ENCODE peak calls at places on chromosomes 5 and 9, in four cellular contexts. L is PC-3, G is HCT116, T is SK-N-SH. U is an unnamed sample.

GRCh38 chr9:133166392-133166791 is 2.7 kb upstream of the GBGT1 start:
- DNase-seq in T (no peak), L (no peak), G (no peak), U (no peak)

GRCh38 chr5:27598576-27598975 is 560.2 kb upstream of the CDH9 start:
- DNase-seq in G (no peak), T (no peak), L (no peak), U (no peak)

GRCh38 chr5:149205625-149206523 is 64.6 kb downstream of the ABLIM3 start:
- DNase-seq in L (peak; percentile 48), G (no peak), T (no peak), U (no peak)

GRCh38 chr5:14665110-14665822 is 748 bp downstream of the OTULIN start:
- DNase-seq in L (peak; percentile 59), G (no peak), T (peak; percentile 53), U (peak; percentile 71)

GRCh38 chr9:136028760-136029470 is 66.2 kb downstream of the NACC2 start:
- DNase-seq in G (no peak), T (no peak), L (no peak), U (no peak)

GRCh38 chr5:99674086-99674485 is 745.3 kb upstream of the CHD1 start:
- DNase-seq in L (no peak), G (no peak), T (no peak), U (no peak)

GRCh38 chr9:519579-519978 is 304.9 kb downstream of the DOCK8 start:
- DNase-seq in L (no peak), G (no peak), T (no peak), U (no peak)

GRCh38 chr9:110626109-110626829 is 42.3 kb upstream of the MUSK start:
- DNase-seq in G (no peak), T (no peak), L (peak; percentile 56), U (no peak)

GRCh38 chr9:115674091-115674490 is 479.5 kb upstream of the PAPPA start:
- DNase-seq in L (no peak), G (no peak), T (no peak), U (no peak)

DNA sequence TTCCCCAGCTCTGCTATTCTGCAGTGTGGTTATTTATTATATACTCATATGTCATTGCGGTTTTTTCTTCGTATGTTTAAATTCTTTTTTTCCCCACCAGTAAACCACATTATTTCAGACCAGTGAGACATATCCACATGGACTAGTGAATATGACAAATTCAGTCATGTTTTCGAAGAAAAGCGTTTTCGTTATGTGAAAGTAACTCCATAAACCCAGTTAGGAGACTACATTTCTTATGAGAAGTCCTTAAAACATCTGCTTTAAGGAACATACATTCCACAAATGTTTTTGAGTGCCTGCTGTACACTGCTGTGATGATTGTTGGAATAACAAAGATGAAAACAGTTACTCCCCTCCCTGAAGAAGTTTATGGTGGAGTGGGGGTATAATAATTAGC is 591.8 kb upstream of the CLINT1 start:
- DNase-seq in L (no peak), T (no peak), G (no peak), U (no peak)
- H3K4me3 ChIP-seq in L (no peak overlapping the region), T (no peak overlapping the region), G (no peak overlapping the region), U (no peak overlapping the region)

GRCh38 chr5:81234801-81235200 is 1.7 kb downstream of the CKMT2 start:
- DNase-seq in T (no peak), L (no peak), G (no peak), U (no peak)

GRCh38 chr5:81233080-81233634 is at the start of gene CKMT2:
- DNase-seq in G (no peak), L (no peak), T (no peak), U (peak; percentile 81)

GRCh38 chr5:81230429-81230828 is 2.7 kb upstream of the CKMT2 start:
- DNase-seq in T (no peak), G (no peak), L (no peak), U (no peak)

GRCh38 chr5:81234299-81234698 is 1.2 kb downstream of the CKMT2 start:
- DNase-seq in T (no peak), G (no peak), L (no peak), U (no peak)

DNA sequence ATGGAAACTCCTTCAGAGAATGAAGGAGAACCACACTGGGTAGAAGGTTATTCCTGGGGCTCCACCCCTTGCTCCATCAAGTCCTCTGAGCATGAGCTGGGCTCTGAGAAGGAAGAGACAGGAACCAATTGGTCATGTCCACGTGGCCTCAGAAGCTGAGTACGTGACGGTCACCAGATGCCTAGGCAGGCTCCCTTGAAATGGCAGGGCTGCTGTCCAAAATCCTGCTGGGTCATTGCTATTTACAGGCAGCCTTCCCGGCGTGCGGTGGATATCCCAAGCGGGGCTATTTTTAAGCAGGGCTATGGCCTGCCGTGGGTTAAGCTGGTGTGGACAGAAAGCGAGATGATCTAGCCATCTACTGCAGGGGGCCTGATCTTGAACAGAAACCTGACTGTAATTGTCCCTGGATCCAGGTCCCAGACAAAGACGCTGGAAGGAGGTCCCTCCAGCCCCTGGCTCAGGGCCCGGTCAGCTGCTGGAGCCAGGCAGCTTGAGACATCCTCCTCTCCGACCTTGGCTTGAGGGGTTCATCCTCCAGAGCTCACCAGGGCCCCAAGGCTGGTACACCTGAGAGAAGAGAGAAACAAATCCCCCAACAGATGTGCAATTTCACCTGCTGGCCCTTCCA is 558 bp upstream of the CKMT2 start:
- DNase-seq in G (no peak), T (no peak), L (no peak), U (no peak)
- H3K4me2 ChIP-seq in G (no peak overlapping the region), T (no peak overlapping the region), L (no peak overlapping the region), U (peak overlapping the region; percentile 81)

GRCh38 chr5:143200781-143201398 is 202.6 kb downstream of the NR3C1 start:
- DNase-seq in G (no peak), L (no peak), T (no peak), U (no peak)
- H3K9me2 ChIP-seq in G (no peaks in the 10 kb centered on the region), L (no peaks in the 10 kb centered on the region), T (no peaks in the 10 kb centered on the region), U (no peaks in the 10 kb centered on the region)

GRCh38 chr9:36276840-36277239 is 18.6 kb upstream of the GNE start:
- DNase-seq in L (no peak), T (no peak), G (no peak), U (peak; percentile 43)
- H3K4me3 ChIP-seq in L (no peak overlapping the region), T (peak overlapping the region; percentile 9), G (no peak overlapping the region), U (no peak overlapping the region)